ENCODE peak calls at places on chromosomes 5 and 9, in seven cellular contexts. S is SK-N-SH, N is HCT116, W is GM23248, P is MM.1S, Y is GM23338, G is neural progenitor cell. I is an unnamed sample.

GRCh38 chr9:136282272-136282861 is 21.5 kb downstream of the CCDC187 start:
- DNase-seq in W (no peak), P (no peak), N (no peak), Y (no peak), G (no peak), S (no peak), I (no peak)

GRCh38 chr5:134029156-134029555 is 24.4 kb upstream of the VDAC1 start:
- DNase-seq in N (no peak), Y (no peak), S (no peak), P (no peak), W (peak; percentile 96), G (no peak), I (peak; percentile 68)

GRCh38 chr9:108442604-108443277 is 413.0 kb downstream of the ACTL7B start:
- DNase-seq in N (no peak), W (no peak), Y (no peak), P (no peak), G (no peak), S (no peak), I (no peak)

GRCh38 chr5:66171349-66172344 is 27.5 kb downstream of the SREK1 start:
- DNase-seq in N (no peak), Y (peak; percentile 74), G (peak; percentile 61), W (peak; percentile 84), P (peak; percentile 69), S (peak; percentile 34), I (peak; percentile 46)

GRCh38 chr5:138784590-138784989 is 31.4 kb downstream of the CTNNA1 start:
- DNase-seq in W (peak; percentile 33), Y (peak; percentile 21), N (no peak), P (no peak), S (no peak), G (no peak), I (no peak)

GRCh38 chr9:134211811-134212460 is 47.6 kb upstream of the RNU6ATAC start:
- DNase-seq in G (no peak), P (no peak), Y (no peak), N (no peak), W (no peak), S (peak; percentile 12), I (no peak)

GRCh38 chr5:52727568-52727967 is 60.1 kb upstream of the ITGA1 start:
- DNase-seq in G (no peak), W (peak; percentile 91), S (no peak), P (no peak), N (no peak), Y (peak; percentile 6), I (peak; percentile 84)

GRCh38 chr9:107437716-107438115 is 51.9 kb downstream of the KLF4 start:
- DNase-seq in N (no peak), S (no peak), G (peak; percentile 35), Y (peak; percentile 36), W (no peak), P (no peak), I (no peak)

GRCh38 chr5:139708877-139709586 is 60.9 kb downstream of the CXXC5 start:
- DNase-seq in S (peak; percentile 94), Y (peak; percentile 91), G (peak; percentile 84), P (no peak), W (peak; percentile 93), N (no peak), I (no peak)

GRCh38 chr9:87793292-87793691 is 67.4 kb downstream of the CTSL start:
- DNase-seq in S (no peak), Y (no peak), W (peak; percentile 96), N (no peak), G (no peak), P (no peak), I (peak; percentile 56)

GRCh38 chr9:125146247-125146646 is 2.9 kb upstream of the SCAI start:
- DNase-seq in W (peak; percentile 45), P (peak; percentile 36), G (no peak), Y (no peak), N (no peak), S (no peak), I (no peak)

GRCh38 chr9:14322211-14323082 is 8.5 kb upstream of the NFIB start:
- DNase-seq in S (peak; percentile 92), W (peak; percentile 97), N (peak; percentile 56), P (peak; percentile 80), Y (peak; percentile 93), G (peak; percentile 95), I (peak; percentile 90)

DNA sequence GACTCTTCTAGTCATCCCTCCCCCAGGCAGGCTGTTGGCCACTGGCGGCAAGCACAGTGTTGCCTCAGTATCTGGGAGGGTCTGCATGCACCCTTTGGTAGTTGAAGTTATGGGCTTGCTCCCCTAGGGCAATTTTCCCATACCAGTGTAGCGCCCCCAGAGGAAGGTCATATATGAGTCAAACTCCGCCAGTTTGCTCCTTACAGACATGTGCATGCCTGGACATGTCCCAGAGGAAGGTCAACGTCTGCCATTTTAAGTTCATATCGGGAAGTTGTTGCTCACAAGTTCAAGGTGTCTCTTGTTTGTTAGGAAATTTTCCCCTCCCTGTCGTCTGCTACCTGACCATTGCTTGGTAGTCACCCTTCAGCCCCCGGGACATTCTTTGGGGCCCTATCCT is 51.3 kb upstream of the MROH2B start:
- DNase-seq in G (no peak), Y (peak; percentile 50), N (no peak), P (no peak), S (no peak), W (no peak), I (no peak)
- H4K20me1 ChIP-seq in G (no peaks in the 10 kb centered on the region), Y (no peaks in the 10 kb centered on the region), N (no peaks in the 10 kb centered on the region), P (no peaks in the 10 kb centered on the region), S (no peaks in the 10 kb centered on the region), W (no peaks in the 10 kb centered on the region), I (no peaks in the 10 kb centered on the region)

GRCh38 chr5:149044453-149045117 is 18.3 kb downstream of the SH3TC2 start:
- DNase-seq in P (no peak), G (no peak), S (no peak), W (no peak), Y (no peak), N (no peak), I (no peak)

GRCh38 chr5:149048806-149049205 is 14.1 kb downstream of the SH3TC2 start:
- DNase-seq in P (no peak), S (no peak), Y (no peak), W (no peak), G (no peak), N (no peak), I (no peak)

GRCh38 chr5:149043641-149044040 is 19.2 kb downstream of the SH3TC2 start:
- DNase-seq in W (no peak), S (no peak), Y (no peak), N (no peak), P (no peak), G (no peak), I (no peak)

GRCh38 chr5:149047462-149047861 is 15.4 kb downstream of the SH3TC2 start:
- DNase-seq in N (no peak), W (no peak), S (no peak), P (no peak), G (no peak), Y (no peak), I (no peak)

DNA sequence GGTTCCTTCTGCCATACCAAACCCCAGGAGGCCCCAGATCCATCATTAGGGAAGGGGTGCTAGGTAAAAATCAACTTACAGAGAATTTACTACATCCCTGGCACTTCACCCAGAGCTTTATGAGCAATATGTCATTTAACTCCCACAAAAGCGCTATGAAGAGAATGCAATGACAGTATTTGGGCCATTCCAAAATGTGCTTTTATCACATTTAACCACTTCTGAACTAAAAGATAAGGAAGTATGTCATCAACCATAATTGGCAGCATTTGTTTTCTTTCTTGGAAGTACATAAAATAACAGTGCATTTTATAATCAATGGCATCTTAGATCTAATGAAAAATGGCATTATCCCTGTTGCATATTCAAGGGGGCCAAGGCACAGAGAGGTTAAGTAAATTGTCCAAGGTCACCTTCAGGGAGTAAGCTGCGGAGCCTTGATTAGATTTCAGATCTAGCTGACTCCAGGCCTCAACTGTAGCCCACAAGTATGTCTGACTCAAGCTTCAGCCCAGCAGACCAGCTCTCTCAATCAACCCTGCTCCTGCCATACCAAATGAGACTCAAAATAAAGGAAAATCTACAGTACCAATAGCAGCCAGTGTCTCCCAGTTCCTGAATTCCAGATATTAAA is 16.5 kb downstream of the SH3TC2 start:
- DNase-seq in Y (no peak), N (no peak), W (no peak), G (no peak), S (no peak), P (no peak), I (no peak)
- TF ChIP-seq EZH2phosphoT487 in Y (no peak), N (no peak), W (no peak), G (no peak), S (no peak), P (no peak), I (no peak)

DNA sequence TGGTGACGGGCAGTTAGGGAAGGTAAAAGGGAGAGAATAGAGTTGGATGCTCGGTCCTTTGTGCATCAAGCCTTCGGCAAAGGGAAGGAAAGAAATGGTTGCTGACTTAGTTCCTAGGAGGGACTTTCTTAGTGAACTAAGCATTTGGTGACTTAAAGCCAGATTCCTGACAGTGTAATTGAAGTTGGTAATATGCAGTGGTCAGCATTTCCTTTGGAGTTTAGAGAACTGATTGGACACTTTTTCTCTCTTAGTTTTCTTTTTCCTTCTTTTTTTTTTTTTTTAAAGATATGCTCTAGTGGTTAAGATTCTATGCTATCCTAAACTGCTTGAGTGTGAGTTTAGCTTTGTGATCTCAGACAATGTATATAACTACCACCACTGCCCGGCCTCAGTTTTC is 2.3 kb downstream of the CLTA start:
- DNase-seq in G (no peak), P (no peak), Y (no peak), S (no peak), W (peak; percentile 43), N (no peak), I (no peak)
- H4K20me1 ChIP-seq in G (peaks cover 58% of the 10 kb centered on the region), P (peaks cover 32% of the 10 kb centered on the region), Y (peaks cover 32% of the 10 kb centered on the region), S (peaks cover 64% of the 10 kb centered on the region), W (peaks cover 26% of the 10 kb centered on the region), N (peaks cover 5% of the 10 kb centered on the region), I (peaks cover 32% of the 10 kb centered on the region)

GRCh38 chr9:113589407-113589806 is 125.9 kb downstream of the RGS3 start:
- DNase-seq in G (no peak), N (no peak), P (no peak), S (no peak), W (no peak), Y (no peak), I (no peak)

GRCh38 chr9:113585555-113585954 is 122.0 kb downstream of the RGS3 start:
- DNase-seq in S (no peak), W (no peak), Y (no peak), N (no peak), G (no peak), P (no peak), I (no peak)

GRCh38 chr9:113588242-113588810 is 124.8 kb downstream of the RGS3 start:
- DNase-seq in Y (no peak), P (no peak), S (no peak), W (no peak), G (no peak), N (no peak), I (no peak)

GRCh38 chr9:113588936-113589335 is 125.4 kb downstream of the RGS3 start:
- DNase-seq in N (no peak), S (no peak), W (no peak), G (no peak), P (no peak), Y (no peak), I (no peak)

DNA sequence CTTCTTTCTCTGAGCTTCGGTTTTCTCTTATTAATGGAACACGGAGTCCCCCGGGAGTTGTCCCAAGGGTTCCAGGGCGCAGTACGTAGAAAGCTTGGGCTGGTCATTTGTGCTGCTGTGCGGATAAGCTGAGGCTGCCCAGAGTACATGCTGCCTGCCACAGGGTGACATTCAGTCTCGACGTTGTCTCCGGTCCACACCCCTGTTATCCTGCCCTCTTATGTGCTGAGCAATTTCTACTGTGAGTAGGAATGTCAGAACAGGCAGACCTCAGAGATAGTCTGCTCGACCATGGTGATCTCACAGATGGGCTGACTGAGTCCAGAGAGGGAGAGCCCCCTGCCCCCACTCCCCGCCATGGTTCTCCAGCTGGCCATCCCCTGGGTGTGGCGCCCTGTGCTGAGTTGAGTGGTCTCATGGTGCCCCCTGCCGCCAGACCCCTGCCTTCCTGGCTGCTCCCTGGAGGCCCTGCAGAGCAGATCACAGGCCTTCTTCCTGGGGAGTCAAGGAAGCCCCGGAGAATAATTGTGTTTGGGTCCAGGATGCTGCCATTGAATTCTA is 124.0 kb downstream of the RGS3 start:
- DNase-seq in S (peak; percentile 89), Y (peak; percentile 65), G (peak; percentile 80), P (no peak), W (no peak), N (no peak), I (no peak)
- TF ChIP-seq EZH2phosphoT487 in S (no peak), Y (no peak), G (no peak), P (no peak), W (no peak), N (no peak), I (no peak)

I was measured in PC-3.